ENCODE peak calls at places on chromosomes 5 and 9, in eight cellular contexts. A is activated T-helper 1 cell treated with anti-CD3 and anti-CD28 coated beads, Interleukin-12 subunit alpha, Interleukin-12 subunit beta, Interleukin-2, Interleukin-4 antibody, amounts not matched to agents 30 ng/mL and 10 ng/mL and 1 ng/mL, durations not matched to agents 14 hours and 24 hours and 36 hours; O is NCI-H2227 treated with DMSO at 0.1 percent for 48 hours; Y is RWPE1; L is stimulated activated CD4-positive, alpha-beta T cell treated with anti-CD3 and anti-CD28 coated beads, Interleukin-2, amount 100 ng/mL, for 24 hours; Q is SW 1271; D is gastrocnemius medialis; G is chondrocyte. T is an unnamed sample.

GRCh38 chr9:91378695-91379127 is 17.0 kb upstream of the AUH start:
- DNase-seq in G (no peak), L (no peak), A (no peak), Y (no peak), D (no peak), Q (no peak), O (no peak), T (no peak)

GRCh38 chr5:135921388-135921787 is 25.7 kb upstream of the IL9 start:
- DNase-seq in O (no peak), Y (peak; percentile 48), D (no peak), L (no peak), G (no peak), Q (no peak), A (no peak), T (no peak)

GRCh38 chr5:73812457-73812856 is 186.5 kb downstream of the ARHGEF28 start:
- DNase-seq in O (no peak), D (no peak), A (no peak), Y (no peak), L (no peak), G (no peak), Q (no peak), T (no peak)

GRCh38 chr5:53429706-53430105 is 50.7 kb upstream of the FST start:
- DNase-seq in L (no peak), D (no peak), G (no peak), Q (no peak), O (no peak), A (no peak), Y (no peak), T (no peak)

GRCh38 chr9:126587187-126588185 is 26.2 kb upstream of the LMX1B start:
- DNase-seq in O (no peak), L (no peak), Y (no peak), A (no peak), Q (no peak), D (no peak), G (peak; percentile 56), T (no peak)

GRCh38 chr5:68436686-68437520 is 221.3 kb downstream of the PIK3R1 start:
- DNase-seq in G (no peak), Y (no peak), O (no peak), A (no peak), L (no peak), D (no peak), Q (no peak), T (no peak)

GRCh38 chr9:32350682-32351081 is 33.8 kb upstream of the ACO1 start:
- DNase-seq in L (no peak), D (no peak), Y (peak; percentile 11), G (no peak), Q (no peak), O (no peak), A (no peak), T (no peak)

GRCh38 chr9:89743576-89744254 is 138.9 kb downstream of the GADD45G start:
- DNase-seq in O (no peak), Y (no peak), L (peak; percentile 37), D (no peak), A (peak; percentile 75), G (no peak), Q (no peak), T (no peak)

GRCh38 chr5:33075731-33076130 is 364.6 kb downstream of the NPR3 start:
- DNase-seq in D (no peak), A (no peak), Y (no peak), L (no peak), Q (no peak), O (no peak), G (no peak), T (no peak)

GRCh38 chr9:112487799-112488345 is 1.2 kb downstream of the KIAA1958 start:
- DNase-seq in L (no peak), Q (no peak), O (no peak), G (no peak), D (no peak), A (no peak), Y (peak; percentile 12), T (no peak)

GRCh38 chr9:135644631-135645218 is 5.4 kb upstream of the GLT6D1 start:
- DNase-seq in Q (no peak), D (no peak), L (no peak), Y (no peak), O (no peak), A (no peak), G (no peak), T (no peak)

GRCh38 chr9:89805726-89806125 is 200.9 kb downstream of the GADD45G start:
- DNase-seq in L (no peak), O (no peak), D (no peak), A (no peak), Q (no peak), G (no peak), Y (no peak), T (no peak)

GRCh38 chr5:10233011-10233410 is 16.7 kb downstream of the ATPSCKMT start:
- DNase-seq in Q (no peak), O (no peak), G (no peak), Y (no peak), D (no peak), L (no peak), A (no peak), T (no peak)

GRCh38 chr9:110977259-110977709 is 61.0 kb downstream of the LPAR1 start:
- DNase-seq in A (no peak), Q (no peak), D (no peak), L (no peak), Y (peak; percentile 83), O (no peak), G (no peak), T (no peak)